ENCODE peak calls at places on chromosome X, in ten cellular contexts. Y is tibial artery; D is fibroblast of lung; Z is kidney; V is thoracic aorta; R is lower lobe of right lung; P is CD8-positive, alpha-beta memory T cell; F is heart right ventricle; U is lung; Q is WERI-Rb-1. B is an unnamed sample.
A peak's percentile ranks its signal among the peaks of the same experiment; 100 is the strongest.

GRCh38 chrX:51257490-51257889 is 75.1 kb upstream of the NUDT10 start:
- DNase-seq in Y (no peak), D (no peak), Z (no peak), V (no peak), R (no peak), P (no peak), F (no peak), U (no peak), Q (no peak), B (no peak)

GRCh38 chrX:39519566-39520301 is 578.0 kb downstream of the BCOR start:
- DNase-seq in Y (no peak), D (no peak), Z (no peak), V (no peak), R (no peak), P (no peak), F (peak; percentile 33), U (no peak), Q (peak; percentile 41), B (no peak)

GRCh38 chrX:13659057-13659456 is 6.1 kb downstream of the TCEANC start:
- DNase-seq in Y (no peak), D (peak; percentile 71), Z (no peak), V (no peak), R (no peak), P (no peak), F (no peak), U (no peak), Q (no peak), B (no peak)

GRCh38 chrX:122591546-122591945 is 592.5 kb upstream of the GRIA3 start:
- DNase-seq in Y (no peak), D (no peak), Z (no peak), V (no peak), R (no peak), P (no peak), F (no peak), U (no peak), Q (no peak), B (no peak)

GRCh38 chrX:120001787-120002186 is 58.2 kb upstream of the NKAP start:
- DNase-seq in Y (no peak), D (no peak), Z (no peak), V (no peak), R (no peak), P (no peak), F (no peak), U (no peak), Q (no peak), B (no peak)

GRCh38 chrX:42616981-42617380 is 161.0 kb downstream of the PPP1R2C start:
- DNase-seq in Y (no peak), D (no peak), Z (no peak), V (no peak), R (no peak), P (no peak), F (no peak), U (no peak), Q (no peak), B (no peak)

GRCh38 chrX:136694491-136695087 is 46.6 kb downstream of the CD40LG start:
- DNase-seq in Y (no peak), D (peak; percentile 65), Z (no peak), V (no peak), R (no peak), P (no peak), F (no peak), U (no peak), Q (no peak), B (no peak)

GRCh38 chrX:3807906-3808305 is 94.5 kb upstream of the PRKX start:
- DNase-seq in Y (no peak), D (no peak), Z (no peak), V (no peak), R (no peak), P (no peak), F (no peak), U (no peak), Q (no peak), B (no peak)

GRCh38 chrX:20438871-20439526 is 172.3 kb upstream of the RPS6KA3 start:
- DNase-seq in Y (no peak), D (no peak), Z (no peak), V (no peak), R (no peak), P (no peak), F (no peak), U (no peak), Q (no peak), B (no peak)

GRCh38 chrX:23888887-23889501 is 18.7 kb downstream of the APOO start:
- DNase-seq in Y (no peak), D (no peak), Z (no peak), V (no peak), R (no peak), P (no peak), F (no peak), U (no peak), Q (no peak), B (peak; percentile 63)
- H3K27ac ChIP-seq in Y (peak overlapping the region; percentile 22), D (no peak overlapping the region), Z (no peak overlapping the region), V (peak overlapping the region; percentile 49), R (peak overlapping the region; percentile 43), P (no peak overlapping the region), F (no peak overlapping the region), U (no peak overlapping the region), Q (no peak overlapping the region), B (peak overlapping the region; percentile 71)

GRCh38 chrX:71082778-71083177 is 12.9 kb upstream of the FOXO4 start:
- DNase-seq in Y (no peak), D (no peak), Z (no peak), V (no peak), R (no peak), P (no peak), F (no peak), U (no peak), Q (no peak), B (no peak)

GRCh38 chrX:71082253-71082652 is 13.4 kb upstream of the FOXO4 start:
- DNase-seq in Y (no peak), D (no peak), Z (no peak), V (no peak), R (no peak), P (no peak), F (no peak), U (no peak), Q (no peak), B (no peak)

GRCh38 chrX:71081348-71082148 is 13.4 kb upstream of the SNX12 start:
- DNase-seq in Y (no peak), D (peak; percentile 50), Z (no peak), V (no peak), R (no peak), P (no peak), F (no peak), U (no peak), Q (no peak), B (peak; percentile 36)

DNA sequence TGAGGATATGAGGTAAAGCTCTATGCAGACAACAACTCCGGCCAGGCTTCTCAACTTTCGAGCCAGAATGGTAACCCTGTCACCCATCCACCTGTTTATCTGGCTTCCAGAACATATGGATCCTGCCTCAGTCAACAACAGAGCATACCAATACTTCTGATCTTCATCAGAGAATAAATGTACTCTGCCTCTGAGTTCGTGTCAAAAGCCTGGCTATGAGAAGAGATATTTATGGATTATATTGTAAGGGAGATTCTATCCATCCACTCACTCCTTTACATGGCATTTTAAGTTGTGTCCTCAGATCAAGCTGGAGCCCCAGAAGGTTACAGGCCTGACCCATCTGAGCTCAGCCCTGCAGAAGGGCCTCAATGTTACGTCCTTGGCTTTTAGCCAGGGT is 9.8 kb upstream of the FOXO4 start:
- DNase-seq in Y (no peak), D (no peak), Z (no peak), V (no peak), R (no peak), P (no peak), F (no peak), U (no peak), Q (no peak), B (no peak)
- H3K27ac ChIP-seq in Y (no peak overlapping the region), D (no peak overlapping the region), Z (no peak overlapping the region), V (no peak overlapping the region), R (no peak overlapping the region), P (no peak overlapping the region), F (no peak overlapping the region), U (no peak overlapping the region), Q (no peak overlapping the region), B (no peak overlapping the region)

DNA sequence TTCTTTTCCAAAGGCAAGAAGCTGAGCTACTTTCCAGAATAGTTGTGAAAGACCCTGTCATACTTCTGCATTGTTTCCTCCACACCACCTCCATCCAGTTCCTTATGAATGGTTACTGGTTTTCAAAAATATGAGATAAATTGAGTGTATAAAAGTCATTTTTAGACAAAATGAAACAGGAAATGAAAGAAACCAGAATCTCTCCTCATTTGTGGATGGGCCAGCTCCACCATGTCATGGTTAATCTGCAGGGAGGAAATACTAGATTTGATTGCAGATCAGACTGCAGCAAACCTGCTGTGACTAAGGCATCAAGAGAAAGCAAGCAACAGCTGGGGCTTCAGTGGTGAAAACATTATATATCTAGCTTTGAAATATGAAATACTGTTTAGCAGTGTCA is 23.8 kb downstream of the F9 start:
- DNase-seq in Y (no peak), D (no peak), Z (no peak), V (no peak), R (no peak), P (no peak), F (no peak), U (no peak), Q (no peak), B (no peak)
- H3K27ac ChIP-seq in Y (no peak overlapping the region), D (no peak overlapping the region), Z (no peak overlapping the region), V (no peak overlapping the region), R (no peak overlapping the region), P (no peak overlapping the region), F (no peak overlapping the region), U (no peak overlapping the region), Q (no peak overlapping the region), B (no peak overlapping the region)

GRCh38 chrX:46549914-46550313 is 4.7 kb upstream of the ZNF674 start:
- DNase-seq in Y (no peak), D (no peak), Z (no peak), V (no peak), R (no peak), P (no peak), F (no peak), U (no peak), Q (no peak), B (no peak)

GRCh38 chrX:46553935-46554334 is 8.7 kb upstream of the ZNF674 start:
- DNase-seq in Y (no peak), D (no peak), Z (no peak), V (no peak), R (peak; percentile 50), P (no peak), F (no peak), U (no peak), Q (no peak), B (no peak)

GRCh38 chrX:46559062-46559461 is 13.8 kb upstream of the ZNF674 start:
- DNase-seq in Y (no peak), D (no peak), Z (no peak), V (no peak), R (no peak), P (no peak), F (no peak), U (no peak), Q (no peak), B (no peak)

GRCh38 chrX:46551494-46552128 is 6.4 kb upstream of the ZNF674 start:
- DNase-seq in Y (no peak), D (peak; percentile 45), Z (no peak), V (no peak), R (no peak), P (no peak), F (no peak), U (no peak), Q (peak; percentile 24), B (peak; percentile 60)

DNA sequence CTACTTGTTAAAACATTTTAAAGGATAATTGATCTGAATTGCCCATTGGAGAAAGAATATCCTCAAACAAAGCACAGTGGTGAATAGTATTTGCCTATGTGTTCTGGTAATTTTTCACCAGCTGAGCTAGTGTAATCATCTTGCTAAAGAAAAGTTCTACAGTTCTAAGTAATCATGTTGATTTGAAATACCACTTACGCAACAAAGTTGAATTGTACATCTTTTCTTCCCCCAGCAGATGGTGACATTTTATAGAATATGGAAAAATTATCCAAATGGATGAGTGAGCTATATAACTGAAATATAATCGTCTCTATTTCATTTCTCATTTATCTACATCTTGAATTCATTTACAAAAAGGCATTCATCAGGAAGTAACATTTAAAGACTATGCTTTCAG is 9.7 kb upstream of the ZNF674 start:
- DNase-seq in Y (no peak), D (peak; percentile 66), Z (no peak), V (no peak), R (no peak), P (no peak), F (no peak), U (no peak), Q (no peak), B (no peak)
- H3K27ac ChIP-seq in Y (no peak overlapping the region), D (no peak overlapping the region), Z (no peak overlapping the region), V (no peak overlapping the region), R (no peak overlapping the region), P (no peak overlapping the region), F (no peak overlapping the region), U (no peak overlapping the region), Q (no peak overlapping the region), B (no peak overlapping the region)